ENCODE peak calls at places on chromosomes 13 and 19, in five cellular contexts. One of them, this sample, is unnamed.

GRCh38 chr19:51471527-51471926 is 6.8 kb upstream of the CEACAM18 start:
- DNase-seq in heart left ventricle: no peak
- DNase-seq in transverse colon: no peak
- DNase-seq in lower leg skin: no peak
- DNase-seq in A549: no peak
- DNase-seq in this sample: no peak

GRCh38 chr19:29837448-29837961 is 25.7 kb downstream of the CCNE1 start:
- DNase-seq in A549: no peak
- DNase-seq in transverse colon: no peak
- DNase-seq in lower leg skin: no peak
- DNase-seq in heart left ventricle: no peak
- DNase-seq in this sample: no peak

GRCh38 chr13:41588899-41589298 is 131.5 kb downstream of the RGCC start:
- DNase-seq in heart left ventricle: no peak
- DNase-seq in transverse colon: no peak
- DNase-seq in A549: peak; percentile 35
- DNase-seq in lower leg skin: no peak
- DNase-seq in this sample: peak; percentile 88

GRCh38 chr13:100550433-100550832 is 38.2 kb downstream of the GGACT start:
- DNase-seq in A549: no peak
- DNase-seq in lower leg skin: no peak
- DNase-seq in heart left ventricle: no peak
- DNase-seq in transverse colon: no peak
- DNase-seq in this sample: no peak

GRCh38 chr19:37304190-37304883 is 66.6 kb upstream of the ZNF527 start:
- DNase-seq in A549: no peak
- DNase-seq in lower leg skin: no peak
- DNase-seq in heart left ventricle: peak; percentile 81
- DNase-seq in transverse colon: peak; percentile 35
- DNase-seq in this sample: no peak

GRCh38 chr13:103430368-103430767 is 364.2 kb upstream of the SLC10A2 start:
- DNase-seq in lower leg skin: no peak
- DNase-seq in heart left ventricle: no peak
- DNase-seq in A549: no peak
- DNase-seq in transverse colon: no peak
- DNase-seq in this sample: no peak

GRCh38 chr19:29062486-29063435 is 150.2 kb downstream of the UQCRFS1 start:
- DNase-seq in heart left ventricle: no peak
- DNase-seq in transverse colon: no peak
- DNase-seq in lower leg skin: no peak
- DNase-seq in A549: no peak
- DNase-seq in this sample: no peak

GRCh38 chr19:1267441-1268391 is 1.4 kb upstream of the CIRBP start:
- DNase-seq in lower leg skin: no peak
- DNase-seq in A549: no peak
- DNase-seq in heart left ventricle: peak; percentile 69
- DNase-seq in transverse colon: no peak
- DNase-seq in this sample: no peak

GRCh38 chr13:67015976-67016600 is 214.0 kb downstream of the PCDH9 start:
- DNase-seq in A549: no peak
- DNase-seq in heart left ventricle: no peak
- DNase-seq in lower leg skin: no peak
- DNase-seq in transverse colon: no peak
- DNase-seq in this sample: no peak

GRCh38 chr13:71880753-71881541 is 13.9 kb upstream of the DACH1 start:
- DNase-seq in transverse colon: no peak
- DNase-seq in A549: no peak
- DNase-seq in lower leg skin: no peak
- DNase-seq in heart left ventricle: no peak
- DNase-seq in this sample: no peak

GRCh38 chr13:93227906-93228801 is 1.5 kb downstream of the GPC6 start:
- DNase-seq in transverse colon: peak; percentile 32
- DNase-seq in lower leg skin: no peak
- DNase-seq in heart left ventricle: peak; percentile 48
- DNase-seq in A549: no peak
- DNase-seq in this sample: peak; percentile 31

GRCh38 chr13:110593430-110594130 is 21.8 kb upstream of the NAXD start:
- DNase-seq in A549: peak; percentile 49
- DNase-seq in lower leg skin: peak; percentile 27
- DNase-seq in heart left ventricle: no peak
- DNase-seq in transverse colon: no peak
- DNase-seq in this sample: peak; percentile 84

GRCh38 chr13:95251641-95252040 is 49.6 kb downstream of the ABCC4 start:
- DNase-seq in transverse colon: no peak
- DNase-seq in heart left ventricle: no peak
- DNase-seq in lower leg skin: no peak
- DNase-seq in A549: no peak
- DNase-seq in this sample: no peak

GRCh38 chr19:8370176-8371010 is 6.4 kb downstream of the ANGPTL4 start:
- DNase-seq in heart left ventricle: no peak
- DNase-seq in lower leg skin: no peak
- DNase-seq in A549: no peak
- DNase-seq in transverse colon: no peak
- DNase-seq in this sample: peak; percentile 37

GRCh38 chr13:107208889-107209288 is 641.0 kb upstream of the ARGLU1 start:
- DNase-seq in transverse colon: no peak
- DNase-seq in A549: no peak
- DNase-seq in lower leg skin: no peak
- DNase-seq in heart left ventricle: no peak
- DNase-seq in this sample: no peak

DNA sequence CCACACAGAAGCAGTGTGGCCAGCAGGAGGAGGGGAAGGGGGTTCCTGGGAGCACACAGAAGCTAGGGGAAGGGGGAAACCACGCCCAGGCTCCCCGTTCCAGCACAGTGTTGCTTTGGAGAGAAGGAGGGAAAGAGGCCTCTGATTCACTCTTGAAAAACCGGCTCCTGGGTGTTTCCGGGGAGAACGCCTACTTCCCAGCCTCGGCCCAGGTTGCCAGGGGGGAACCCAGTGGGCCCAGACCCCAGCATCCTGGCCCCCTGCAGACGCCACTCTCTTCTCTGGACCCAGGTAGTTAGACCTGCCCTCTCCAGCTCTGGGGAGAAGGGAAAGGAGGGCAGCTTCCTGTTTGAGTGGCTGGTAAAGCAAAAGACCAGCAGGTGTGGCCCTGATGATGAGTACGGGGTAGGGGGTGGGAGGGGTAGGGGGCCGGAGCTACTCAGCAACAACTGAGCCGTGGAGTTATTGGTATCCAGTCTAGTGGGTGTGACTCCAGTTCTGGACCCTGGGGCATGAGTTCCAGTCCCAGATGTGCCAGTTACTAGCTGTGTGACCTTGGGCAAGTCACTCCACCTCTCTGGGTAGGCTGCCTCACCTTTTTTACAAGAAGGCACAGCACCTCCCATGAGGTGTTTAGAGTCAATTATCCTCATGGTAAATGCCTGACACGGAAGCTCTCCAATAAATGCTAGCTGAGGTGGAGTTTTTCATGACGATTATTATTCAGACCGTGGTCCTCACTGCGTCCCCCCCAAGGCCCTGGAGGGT is 833 bp downstream of the GIPC1 start:
- DNase-seq in transverse colon: no peak
- DNase-seq in lower leg skin: no peak
- DNase-seq in A549: no peak
- DNase-seq in heart left ventricle: no peak
- DNase-seq in this sample: no peak
- TF ChIP-seq POLR2A in transverse colon: no peak
- TF ChIP-seq POLR2A in lower leg skin: no peak
- TF ChIP-seq POLR2A in A549: no peak
- TF ChIP-seq POLR2A in heart left ventricle: no peak
- TF ChIP-seq POLR2A in this sample: no peak

DNA sequence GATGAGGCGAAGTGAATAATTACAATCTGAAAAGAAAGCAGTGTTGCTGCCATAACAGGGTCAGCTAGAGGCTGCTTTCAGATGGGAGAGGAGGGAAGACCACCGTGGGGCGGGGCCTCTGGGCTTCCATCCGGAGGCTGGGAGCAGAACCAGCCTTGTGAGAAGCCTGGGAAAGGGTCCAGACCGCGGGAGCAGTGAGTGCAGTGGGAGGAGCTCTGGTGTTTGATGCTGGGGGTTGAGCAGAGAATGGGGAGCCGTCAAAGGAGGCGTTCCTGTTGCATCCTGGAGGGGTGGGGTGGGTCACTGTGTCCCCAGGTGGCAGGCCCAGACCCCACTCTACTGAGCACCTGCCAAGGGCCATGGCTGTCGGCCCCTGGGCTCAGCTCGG is 18.1 kb downstream of the NKPD1 start:
- DNase-seq in A549: no peak
- DNase-seq in lower leg skin: no peak
- DNase-seq in heart left ventricle: no peak
- DNase-seq in transverse colon: no peak
- DNase-seq in this sample: no peak
- TF ChIP-seq POLR2A in A549: no peak
- TF ChIP-seq POLR2A in lower leg skin: no peak
- TF ChIP-seq POLR2A in heart left ventricle: no peak
- TF ChIP-seq POLR2A in transverse colon: no peak
- TF ChIP-seq POLR2A in this sample: no peak

GRCh38 chr19:16579381-16579780 is 7.2 kb upstream of the SLC35E1 start:
- DNase-seq in transverse colon: no peak
- DNase-seq in A549: no peak
- DNase-seq in heart left ventricle: no peak
- DNase-seq in lower leg skin: no peak
- DNase-seq in this sample: no peak

GRCh38 chr19:16582486-16583261 is 10.5 kb upstream of the SLC35E1 start:
- DNase-seq in lower leg skin: no peak
- DNase-seq in heart left ventricle: no peak
- DNase-seq in A549: no peak
- DNase-seq in transverse colon: no peak
- DNase-seq in this sample: no peak

GRCh38 chr19:16584825-16585801 is 12.9 kb upstream of the SLC35E1 start:
- DNase-seq in A549: no peak
- DNase-seq in lower leg skin: no peak
- DNase-seq in transverse colon: no peak
- DNase-seq in heart left ventricle: no peak
- DNase-seq in this sample: no peak

GRCh38 chr19:16581971-16582343 is 9.7 kb upstream of the SLC35E1 start:
- DNase-seq in A549: no peak
- DNase-seq in heart left ventricle: no peak
- DNase-seq in transverse colon: no peak
- DNase-seq in lower leg skin: no peak
- DNase-seq in this sample: no peak

GRCh38 chr19:16581145-16581970 is 9.1 kb upstream of the SLC35E1 start:
- DNase-seq in heart left ventricle: peak; percentile 79
- DNase-seq in lower leg skin: no peak
- DNase-seq in transverse colon: no peak
- DNase-seq in A549: no peak
- DNase-seq in this sample: peak; percentile 19
- TF ChIP-seq POLR2A in heart left ventricle: no peak
- TF ChIP-seq POLR2A in lower leg skin: no peak
- TF ChIP-seq POLR2A in transverse colon: no peak
- TF ChIP-seq POLR2A in A549: no peak
- TF ChIP-seq POLR2A in this sample: no peak

GRCh38 chr19:38852231-38853044 is 2.7 kb upstream of the HNRNPL start:
- DNase-seq in heart left ventricle: peak; percentile 72
- DNase-seq in lower leg skin: peak; percentile 70
- DNase-seq in A549: peak; percentile 86
- DNase-seq in transverse colon: peak; percentile 65
- DNase-seq in this sample: peak; percentile 72

GRCh38 chr19:38850231-38850975 is 617 bp upstream of the HNRNPL start:
- DNase-seq in A549: peak; percentile 100
- DNase-seq in heart left ventricle: peak; percentile 100
- DNase-seq in transverse colon: peak; percentile 99
- DNase-seq in lower leg skin: peak; percentile 100
- DNase-seq in this sample: peak; percentile 100

GRCh38 chr19:38850976-38851621 is 1.3 kb upstream of the HNRNPL start:
- DNase-seq in transverse colon: peak; percentile 48
- DNase-seq in heart left ventricle: peak; percentile 50
- DNase-seq in A549: no peak
- DNase-seq in lower leg skin: no peak
- DNase-seq in this sample: peak; percentile 74

GRCh38 chr19:38853214-38853613 is 3.4 kb upstream of the HNRNPL start:
- DNase-seq in transverse colon: no peak
- DNase-seq in A549: no peak
- DNase-seq in lower leg skin: no peak
- DNase-seq in heart left ventricle: no peak
- DNase-seq in this sample: no peak

DNA sequence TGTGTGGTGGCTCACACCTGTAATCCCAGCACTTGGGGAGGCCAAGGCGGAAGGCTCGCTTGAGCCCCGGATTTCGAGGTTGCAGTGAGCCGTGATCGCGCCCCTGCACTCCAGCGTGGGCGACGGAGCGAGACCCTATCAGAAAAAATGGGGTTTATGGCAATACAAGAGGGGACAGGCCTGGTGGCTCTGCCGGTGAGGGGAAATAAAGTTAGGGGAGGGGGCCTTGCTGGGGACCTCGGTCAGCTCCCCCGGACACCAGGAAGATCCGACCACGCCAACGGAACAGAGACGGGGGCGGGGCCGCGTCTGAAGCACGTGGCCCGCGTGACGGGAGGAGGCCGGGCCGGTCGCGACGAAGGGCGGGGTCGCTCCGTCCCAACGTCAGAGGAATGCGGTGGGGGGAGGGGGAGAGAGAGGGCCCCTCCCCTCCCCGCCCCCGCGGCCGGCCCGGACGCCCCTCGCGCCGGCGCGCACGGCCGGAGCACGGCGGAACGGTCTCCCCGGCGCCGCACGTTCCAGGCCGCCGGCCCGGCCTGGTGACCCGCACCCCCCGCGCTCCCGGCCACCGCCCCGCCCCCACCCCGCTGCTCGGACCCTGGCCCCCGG is 1.9 kb upstream of the HNRNPL start:
- DNase-seq in lower leg skin: peak; percentile 92
- DNase-seq in A549: peak; percentile 97
- DNase-seq in transverse colon: peak; percentile 97
- DNase-seq in heart left ventricle: peak; percentile 95
- DNase-seq in this sample: peak; percentile 94
- TF ChIP-seq POLR2A in lower leg skin: no peak
- TF ChIP-seq POLR2A in A549: peak; percentile 68
- TF ChIP-seq POLR2A in transverse colon: peak; percentile 88
- TF ChIP-seq POLR2A in heart left ventricle: peak; percentile 67
- TF ChIP-seq POLR2A in this sample: peak; percentile 69

DNA sequence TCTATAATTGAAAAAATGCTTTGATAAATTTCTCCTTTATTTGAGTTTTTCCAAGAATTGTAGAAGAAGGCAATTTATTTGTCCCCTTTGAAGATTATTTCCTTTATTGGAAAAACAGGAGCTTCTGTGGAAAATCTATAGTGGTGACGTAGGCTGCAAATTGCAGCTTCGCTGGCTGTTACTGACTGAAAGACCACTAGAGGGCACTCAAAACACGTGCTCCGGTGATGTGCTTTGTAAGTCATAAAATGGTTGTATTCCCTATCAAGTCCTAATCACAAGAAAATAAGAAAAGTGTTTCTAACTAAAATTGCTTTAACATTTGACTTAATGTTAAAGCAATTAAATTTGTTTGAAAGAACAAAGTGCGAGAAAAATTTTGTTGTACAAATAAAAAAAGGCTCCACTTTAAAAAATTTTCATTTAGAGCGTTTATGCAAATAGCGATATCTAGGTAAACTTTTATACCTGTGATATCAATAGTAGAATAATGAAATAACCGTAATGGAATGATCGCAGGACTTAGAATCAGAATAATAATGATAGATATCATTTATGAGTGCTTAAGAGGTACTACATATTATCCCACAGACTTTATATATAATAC is 638.2 kb upstream of the SPRY2 start:
- DNase-seq in lower leg skin: no peak
- DNase-seq in transverse colon: peak; percentile 26
- DNase-seq in heart left ventricle: peak; percentile 34
- DNase-seq in A549: peak; percentile 10
- DNase-seq in this sample: peak; percentile 68
- TF ChIP-seq POLR2A in lower leg skin: no peak
- TF ChIP-seq POLR2A in transverse colon: no peak
- TF ChIP-seq POLR2A in heart left ventricle: no peak
- TF ChIP-seq POLR2A in A549: no peak
- TF ChIP-seq POLR2A in this sample: no peak

GRCh38 chr19:46720516-46721239 is 3.8 kb upstream of the PRKD2 start:
- DNase-seq in transverse colon: no peak
- DNase-seq in A549: no peak
- DNase-seq in heart left ventricle: no peak
- DNase-seq in lower leg skin: no peak
- DNase-seq in this sample: no peak
- TF ChIP-seq POLR2A in transverse colon: no peak
- TF ChIP-seq POLR2A in A549: no peak
- TF ChIP-seq POLR2A in heart left ventricle: no peak
- TF ChIP-seq POLR2A in lower leg skin: no peak
- TF ChIP-seq POLR2A in this sample: no peak

This sample was measured in erythroblast.